ENCODE peak calls at places on chromosomes 12 and 14, in six cellular contexts. J is heart left ventricle, U is body of pancreas, P is sigmoid colon, A is cardiac muscle cell, V is BJ. B is an unnamed sample. For H3K36me3, the result is how much of the 10 kb centered on the place peaks cover.

GRCh38 chr12:107106241-107107025 is 13.1 kb upstream of the CRY1 start:
- DNase-seq in V (no peak), J (no peak), U (no peak), P (no peak), A (no peak), B (no peak)

GRCh38 chr12:49236423-49236822 is 28.5 kb upstream of the TUBA1C start:
- DNase-seq in V (no peak), P (no peak), A (no peak), U (no peak), J (no peak), B (no peak)

GRCh38 chr14:55160989-55161388 is 30.4 kb downstream of the DLGAP5 start:
- DNase-seq in V (no peak), A (no peak), J (no peak), U (no peak), P (no peak), B (no peak)

GRCh38 chr14:59358105-59358504 is 107.1 kb downstream of the GPR135 start:
- DNase-seq in V (peak), P (peak), U (no peak), J (peak), A (peak), B (no peak)

GRCh38 chr14:105894125-105894977 is 368.0 kb downstream of the TMEM121 start:
- DNase-seq in J (peak), P (peak), U (peak), V (no peak), A (no peak), B (no peak)

GRCh38 chr14:101087614-101088394 is 184.3 kb upstream of the RTL1 start:
- DNase-seq in U (no peak), P (no peak), V (no peak), A (no peak), J (peak), B (peak)

GRCh38 chr12:104668274-104668718 is 211.5 kb downstream of the CHST11 start:
- DNase-seq in U (no peak), V (no peak), J (no peak), A (peak), P (no peak), B (peak)

GRCh38 chr14:61677469-61677868 is 17.8 kb upstream of the HIF1A start:
- DNase-seq in A (no peak), J (no peak), U (no peak), V (no peak), P (no peak), B (no peak)

GRCh38 chr14:30958555-30959407 is 66.7 kb upstream of the AP4S1 start:
- DNase-seq in J (no peak), P (no peak), U (no peak), V (no peak), A (no peak), B (no peak)

GRCh38 chr12:23556661-23557060 is 392.8 kb downstream of the SOX5 start:
- DNase-seq in V (no peak), J (no peak), U (no peak), A (no peak), P (no peak), B (no peak)

GRCh38 chr12:1611775-1612174 is 17.3 kb upstream of the WNT5B start:
- DNase-seq in P (no peak), J (no peak), U (no peak), V (peak), A (no peak), B (no peak)

GRCh38 chr14:27528328-27528727 is 930.5 kb upstream of the NOVA1 start:
- DNase-seq in P (no peak), V (no peak), J (no peak), U (no peak), A (peak), B (no peak)

GRCh38 chr12:56034586-56035332 is 7.0 kb upstream of the RPS26 start:
- DNase-seq in A (no peak), P (no peak), V (no peak), U (no peak), J (peak), B (no peak)

GRCh38 chr12:109232731-109233130 is 76.4 kb downstream of the FOXN4 start:
- DNase-seq in U (no peak), A (no peak), J (no peak), P (no peak), V (no peak), B (no peak)

GRCh38 chr14:54976316-54976715 is 50.6 kb downstream of the WDHD1 start:
- DNase-seq in P (no peak), A (no peak), J (no peak), V (peak), U (no peak), B (no peak)

GRCh38 chr12:49842519-49843352 is at the start of gene BCDIN3D:
- DNase-seq in P (peak), A (peak), V (peak), U (peak), J (peak), B (peak)

DNA sequence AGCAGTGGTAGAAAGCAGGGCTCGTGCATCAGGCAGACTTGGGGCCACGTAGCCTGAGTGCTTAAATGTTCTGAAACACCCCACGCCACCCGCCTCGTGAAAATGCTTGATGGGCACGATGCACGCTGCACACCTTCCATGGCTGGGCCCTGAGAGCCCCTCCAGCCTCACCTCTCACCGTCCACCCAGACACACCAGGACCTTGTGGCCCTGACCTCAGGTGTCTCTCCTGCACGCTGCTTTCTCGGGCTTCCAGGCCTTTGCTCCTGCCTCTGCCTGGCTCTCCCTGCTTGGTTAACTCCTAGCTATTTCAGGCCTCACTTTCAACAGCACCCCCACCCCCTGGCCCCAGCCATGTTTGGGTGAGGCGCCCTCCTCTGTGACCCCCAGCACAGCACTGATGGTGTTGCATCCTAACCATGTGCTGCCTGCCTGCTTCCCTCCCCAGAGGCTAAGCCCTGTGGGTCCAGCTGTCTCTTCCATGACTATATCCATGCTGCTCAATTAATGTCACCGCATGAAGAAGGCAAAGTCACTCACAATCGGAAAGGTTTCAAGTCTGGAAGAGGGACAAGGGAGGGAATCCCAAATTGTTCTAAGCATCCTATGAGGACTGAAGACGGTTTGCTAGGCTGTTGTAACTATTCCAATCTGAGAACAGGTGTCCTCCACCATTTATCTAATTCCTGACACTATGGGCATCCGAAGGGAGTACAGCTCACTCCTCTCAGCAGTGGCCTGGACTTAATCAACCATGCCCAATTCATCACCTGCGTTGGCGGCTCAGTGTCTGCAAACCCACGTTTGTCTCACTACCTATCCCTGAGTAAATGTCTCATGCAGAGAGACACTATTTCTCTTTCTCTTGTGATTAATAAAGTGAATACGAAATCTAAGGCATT is 82.2 kb downstream of the CCDC88C start:
- DNase-seq in A (no peak), U (no peak), J (no peak), V (no peak), P (no peak), B (no peak)
- H3K36me3 ChIP-seq in A (under half), U (under half), J (under half), V (under half), P (under half), B (under half)

DNA sequence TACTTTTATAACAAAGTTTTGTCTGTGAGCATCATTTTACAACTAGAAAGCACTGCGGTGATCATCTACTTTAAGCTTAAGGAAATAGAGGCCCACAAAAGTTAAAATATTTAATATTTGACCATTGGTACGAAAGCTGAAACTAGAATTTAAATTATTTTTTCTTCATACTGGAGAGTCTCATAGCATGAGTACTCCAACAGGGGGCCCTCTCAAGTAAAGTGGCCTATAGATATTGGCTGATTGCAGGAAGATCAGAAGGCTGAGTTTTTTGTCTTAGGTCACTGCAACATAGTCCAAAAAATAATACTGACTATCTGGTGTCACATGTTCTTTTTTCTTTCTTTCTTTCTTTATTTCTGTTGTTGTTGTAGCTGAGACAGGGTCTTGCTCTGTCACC is 75.3 kb upstream of the ZDHHC17 start:
- DNase-seq in J (no peak), V (no peak), U (no peak), P (no peak), A (no peak), B (no peak)
- TF ChIP-seq CTCF in J (peak), V (peak), U (no peak), P (no peak), A (peak), B (peak)

GRCh38 chr12:122528582-122528981 is 1.5 kb downstream of the KNTC1 start:
- DNase-seq in V (no peak), U (no peak), A (no peak), P (no peak), J (no peak), B (no peak)
- H3K36me3 ChIP-seq in V (under half), U (under half), A (under half), P (under half), J (under half), B (under half)

DNA sequence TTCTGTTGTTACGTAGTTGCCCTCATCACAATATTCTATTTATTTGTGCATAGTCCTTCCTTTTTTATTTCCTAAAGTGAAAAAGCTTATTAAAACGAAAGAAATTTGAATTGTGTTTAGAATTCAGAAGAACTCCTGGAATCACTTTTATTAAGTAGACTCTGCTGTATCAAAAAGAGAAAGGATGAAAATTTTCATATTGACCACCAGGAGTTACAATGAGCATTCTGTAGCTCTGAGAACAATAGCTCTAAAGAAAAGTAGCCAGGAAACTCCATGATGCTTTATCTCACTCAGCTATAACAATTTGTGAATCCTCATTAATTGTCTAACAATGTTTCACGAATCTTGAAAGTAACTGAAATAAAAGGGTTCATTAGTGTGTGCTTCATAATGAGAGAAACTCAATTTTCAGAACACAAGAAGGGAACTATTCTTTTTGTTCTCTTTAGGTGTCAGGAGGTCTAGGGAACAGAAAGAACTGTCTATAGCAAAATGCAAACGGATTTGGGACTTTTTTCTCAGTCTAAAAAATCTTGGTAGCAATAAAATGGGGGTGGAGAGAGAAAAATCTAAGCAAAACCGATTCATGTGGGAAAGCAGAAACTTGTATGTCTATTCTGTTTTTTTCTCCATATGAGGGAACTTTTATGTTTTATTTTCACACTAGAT is 19.3 kb downstream of the ASCL1 start:
- DNase-seq in P (no peak), U (no peak), J (no peak), A (no peak), V (no peak), B (no peak)
- TF ChIP-seq CTCF in P (no peak), U (no peak), J (no peak), A (no peak), V (no peak), B (no peak)

B was measured in testis.